ENCODE peak calls at places on chromosomes 11 and 22, in eight cellular contexts. H is left lung, A is A549, E is breast epithelium, S is sigmoid colon, D is heart left ventricle, L is neural progenitor cell, Q is RWPE1. N is an unnamed sample.

GRCh38 chr11:29527391-29527936 is 489.4 kb downstream of the KCNA4 start:
- DNase-seq in H (no peak), A (peak; percentile 65), E (no peak), S (no peak), D (no peak), L (peak; percentile 7), Q (peak; percentile 49), N (no peak)

GRCh38 chr11:61132646-61133045 is 28.6 kb downstream of the VPS37C start:
- DNase-seq in H (no peak), A (no peak), E (no peak), S (no peak), D (no peak), L (no peak), Q (no peak), N (no peak)

GRCh38 chr11:91396243-91397133 is 828.1 kb upstream of the FAT3 start:
- DNase-seq in H (no peak), A (peak; percentile 98), E (no peak), S (no peak), D (no peak), L (no peak), Q (peak; percentile 3), N (no peak)

GRCh38 chr11:123517559-123518364 is 87.7 kb downstream of the GRAMD1B start:
- DNase-seq in H (no peak), A (no peak), E (no peak), S (no peak), D (no peak), L (no peak), Q (no peak), N (no peak)

GRCh38 chr22:38313384-38313955 is 3.8 kb downstream of the CSNK1E start:
- DNase-seq in H (no peak), A (peak; percentile 54), E (no peak), S (peak; percentile 95), D (peak; percentile 85), L (peak; percentile 39), Q (peak; percentile 69), N (peak; percentile 89)

GRCh38 chr22:21693333-21693998 is 27.7 kb downstream of the PPIL2 start:
- DNase-seq in H (no peak), A (no peak), E (no peak), S (no peak), D (no peak), L (no peak), Q (no peak), N (peak; percentile 70)

GRCh38 chr22:42906605-42907338 is 49.7 kb upstream of the ARFGAP3 start:
- DNase-seq in H (no peak), A (no peak), E (no peak), S (peak; percentile 86), D (peak; percentile 92), L (no peak), Q (no peak), N (no peak)

GRCh38 chr22:48494968-48495750 is 1332.5 kb downstream of the BRD1 start:
- DNase-seq in H (peak; percentile 22), A (no peak), E (no peak), S (peak; percentile 40), D (no peak), L (no peak), Q (no peak), N (no peak)

GRCh38 chr22:47034905-47035419 is 272.5 kb downstream of the TBC1D22A start:
- DNase-seq in H (no peak), A (no peak), E (no peak), S (peak; percentile 54), D (peak; percentile 16), L (no peak), Q (no peak), N (no peak)

DNA sequence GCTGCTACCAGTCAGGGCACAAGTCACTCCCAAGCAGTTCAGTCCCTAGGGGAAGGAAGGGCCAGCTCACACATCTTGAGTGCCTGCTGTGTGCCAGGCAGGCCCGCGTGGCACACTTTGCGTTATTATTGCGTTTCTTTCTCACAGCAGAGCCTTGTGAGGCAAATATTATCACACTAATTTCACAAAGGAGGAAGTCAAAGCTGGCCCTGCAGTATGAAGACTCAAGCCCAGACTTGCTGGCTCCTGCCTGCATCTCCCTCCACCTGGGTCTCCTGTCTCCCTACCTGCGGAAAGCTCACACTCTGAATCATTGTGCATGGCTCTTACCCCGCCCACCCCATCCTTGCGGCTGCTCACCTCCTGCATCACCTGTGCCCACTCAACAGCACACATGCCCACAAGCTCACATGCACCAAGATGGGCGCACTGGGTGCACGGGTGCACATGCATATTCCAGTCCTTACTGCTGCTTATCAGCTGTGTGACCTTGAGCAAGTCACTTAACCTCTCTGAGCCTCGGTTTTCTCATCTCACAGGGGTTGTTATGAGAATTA is 31.7 kb upstream of the P2RY2 start:
- DNase-seq in H (no peak), A (peak; percentile 29), E (no peak), S (peak; percentile 32), D (no peak), L (no peak), Q (peak; percentile 75), N (no peak)
- H3K27ac ChIP-seq in H (peak overlapping the region; percentile 30), A (peak overlapping the region; percentile 74), E (no peak overlapping the region), S (no peak overlapping the region), D (no peak overlapping the region), L (no peak overlapping the region), Q (peak overlapping the region; percentile 92), N (peak overlapping the region; percentile 82)

DNA sequence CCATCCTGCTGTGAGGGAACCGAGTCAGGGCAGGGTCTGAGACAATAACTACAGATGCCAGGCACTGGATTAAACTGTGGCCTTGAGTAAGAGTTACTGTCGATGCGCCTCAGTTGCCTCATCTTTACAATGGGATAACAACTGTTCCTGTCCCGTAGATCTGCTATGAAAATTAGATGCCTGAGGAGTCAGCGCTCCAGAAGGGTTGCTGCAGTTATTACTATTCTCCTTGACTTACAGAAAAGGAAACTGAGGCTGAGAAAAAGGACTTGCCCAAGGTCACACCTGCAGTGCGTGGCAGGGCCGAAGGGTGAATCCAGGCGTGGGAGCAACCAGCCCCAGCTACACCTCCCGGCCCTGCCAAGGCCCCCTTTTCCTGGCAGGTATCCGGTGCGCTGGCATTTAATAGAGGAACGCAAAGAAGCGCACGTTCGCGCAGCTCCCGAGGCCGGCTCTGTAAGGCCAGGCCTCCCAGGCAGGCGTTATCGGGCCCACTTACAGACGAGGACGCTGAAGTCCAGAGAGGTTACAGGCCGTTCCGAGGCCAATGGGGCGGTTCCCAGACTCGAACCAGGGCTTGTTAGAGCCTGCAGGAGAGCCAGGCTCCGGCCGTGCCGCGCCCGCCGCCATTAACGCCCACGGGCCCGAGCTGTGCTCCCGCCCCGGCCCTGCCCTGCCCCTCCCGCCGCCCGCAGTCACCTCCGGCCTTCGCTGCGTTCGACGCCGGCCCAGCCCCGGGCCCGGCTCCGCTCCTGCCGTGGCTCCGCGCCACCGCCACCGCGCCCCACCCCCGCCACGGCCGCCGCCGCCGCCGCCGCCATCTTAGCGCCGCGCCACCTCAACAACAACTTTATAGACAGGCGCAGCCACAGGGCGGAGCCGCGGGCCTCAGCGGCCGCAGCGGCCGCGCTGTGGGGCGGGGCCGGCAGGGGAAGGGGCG is at the start of gene C11orf68:
- DNase-seq in H (peak; percentile 58), A (peak; percentile 62), E (peak; percentile 44), S (peak; percentile 80), D (peak; percentile 57), L (no peak), Q (no peak), N (no peak)
- TF ChIP-seq CTCF in H (no peak), A (no peak), E (no peak), S (no peak), D (no peak), L (peak; percentile 6), Q (no peak), N (no peak)

DNA sequence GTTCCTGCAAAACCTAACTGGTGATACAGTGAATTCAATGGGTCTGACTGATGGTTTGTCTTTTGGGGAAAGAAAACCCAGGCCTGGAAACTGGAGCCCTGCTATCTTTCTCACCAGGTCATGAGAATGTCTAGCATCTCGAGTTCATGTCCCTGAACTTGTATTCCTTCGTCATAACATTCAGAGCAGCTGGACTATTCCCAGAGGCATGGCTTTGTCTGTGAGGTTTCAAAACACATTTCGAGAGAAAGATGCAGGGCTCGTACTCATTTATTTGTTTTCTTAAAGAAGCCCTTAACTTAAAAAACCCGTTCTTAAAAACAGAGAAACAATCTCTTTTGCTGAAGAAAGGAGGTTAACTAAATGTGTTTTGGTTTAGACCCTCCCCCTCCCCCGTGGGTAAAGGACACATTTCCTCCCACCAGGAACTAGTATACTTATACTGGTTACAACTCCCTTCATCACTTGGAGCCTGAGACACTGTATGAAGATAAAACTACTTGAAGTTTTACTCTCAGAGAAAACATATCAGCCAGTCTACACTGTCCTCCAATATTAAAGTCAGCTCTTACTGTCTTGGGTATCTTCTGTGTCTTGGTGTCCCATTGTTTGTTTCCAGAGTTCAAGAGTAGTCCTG is 43.2 kb downstream of the ME3 start:
- DNase-seq in H (no peak), A (no peak), E (no peak), S (no peak), D (no peak), L (no peak), Q (no peak), N (no peak)
- H3K27ac ChIP-seq in H (no peak overlapping the region), A (no peak overlapping the region), E (peak overlapping the region; percentile 17), S (peak overlapping the region; percentile 19), D (peak overlapping the region; percentile 71), L (no peak overlapping the region), Q (no peak overlapping the region), N (peak overlapping the region; percentile 84)

GRCh38 chr11:47848636-47849155 is 546 bp upstream of the NUP160 start:
- DNase-seq in H (no peak), A (no peak), E (no peak), S (no peak), D (no peak), L (no peak), Q (no peak), N (peak; percentile 81)
- TF ChIP-seq CTCF in H (no peak), A (no peak), E (no peak), S (no peak), D (no peak), L (peak; percentile 13), Q (no peak), N (no peak)

GRCh38 chr22:17633998-17634323 is 4.6 kb upstream of the BCL2L13 start:
- DNase-seq in H (no peak), A (no peak), E (no peak), S (no peak), D (no peak), L (no peak), Q (no peak), N (no peak)
- H3K27ac ChIP-seq in H (no peak overlapping the region), A (peak overlapping the region; percentile 78), E (peak overlapping the region; percentile 79), S (no peak overlapping the region), D (no peak overlapping the region), L (no peak overlapping the region), Q (peak overlapping the region; percentile 99), N (no peak overlapping the region)

DNA sequence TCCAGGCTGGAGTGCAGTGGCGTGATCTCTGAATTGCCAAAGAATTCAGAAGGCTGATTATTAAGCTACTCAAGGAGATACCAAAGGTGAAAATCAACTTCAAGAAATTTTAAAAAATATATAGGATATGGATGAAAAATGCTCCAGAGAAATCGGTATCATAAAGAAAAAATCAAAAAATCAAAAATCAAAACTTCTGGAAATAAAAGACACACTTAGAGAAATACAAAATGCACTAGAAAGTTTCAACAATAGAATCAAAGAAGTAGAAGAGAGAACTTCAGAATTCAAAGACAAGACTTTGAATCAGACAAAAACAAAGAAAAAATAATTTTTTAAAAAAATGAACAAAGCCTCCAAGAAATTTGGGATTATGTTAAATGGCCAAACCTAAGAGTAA is 45.6 kb upstream of the CLTCL1 start:
- DNase-seq in H (no peak), A (no peak), E (no peak), S (no peak), D (no peak), L (no peak), Q (no peak), N (no peak)
- TF ChIP-seq CTCF in H (no peak), A (no peak), E (no peak), S (no peak), D (no peak), L (no peak), Q (no peak), N (no peak)